ENCODE peak calls at places on chromosomes 4 and X, in four cellular contexts. R, A, P and T are unnamed samples.

GRCh38 chr4:9832640-9833039 is 51.2 kb downstream of the DRD5 start:
- DNase-seq in R (no peak), A (no peak), P (no peak), T (no peak)

GRCh38 chr4:173748353-173748752 is 218.3 kb upstream of the HAND2 start:
- DNase-seq in R (no peak), A (peak; percentile 56), P (no peak), T (no peak)

GRCh38 chr4:174273960-174274359 is 9.5 kb downstream of the FBXO8 start:
- DNase-seq in R (no peak), A (no peak), P (no peak), T (no peak)

GRCh38 chr4:10096201-10096975 is 20.2 kb downstream of the WDR1 start:
- DNase-seq in R (peak; percentile 46), A (peak; percentile 96), P (peak; percentile 63), T (no peak)

GRCh38 chr4:67539830-67540229 is 5.5 kb downstream of the CENPC start:
- DNase-seq in R (no peak), A (no peak), P (no peak), T (no peak)

GRCh38 chrX:69503228-69503834 is 795 bp upstream of the NALF2 start:
- DNase-seq in R (no peak), A (peak; percentile 12), P (no peak), T (no peak)

GRCh38 chr4:54233697-54234496 is 4.8 kb downstream of the PDGFRA start:
- DNase-seq in R (peak; percentile 29), A (peak; percentile 90), P (peak; percentile 81), T (peak; percentile 89)

GRCh38 chrX:7927259-7928167 is at the start of gene PNPLA4:
- DNase-seq in R (peak; percentile 59), A (peak; percentile 79), P (peak; percentile 93), T (peak; percentile 92)

GRCh38 chr4:106340774-106341173 is 24.4 kb downstream of the AIMP1 start:
- DNase-seq in R (no peak), A (no peak), P (no peak), T (no peak)

GRCh38 chr4:15765910-15766703 is 12.0 kb upstream of the CD38 start:
- DNase-seq in R (peak; percentile 22), A (no peak), P (no peak), T (no peak)

GRCh38 chr4:15779789-15780188 is 1.7 kb downstream of the CD38 start:
- DNase-seq in R (no peak), A (no peak), P (no peak), T (no peak)

GRCh38 chrX:95893632-95894031 is 791.0 kb upstream of the DIAPH2 start:
- DNase-seq in R (no peak), A (peak; percentile 98), P (no peak), T (no peak)

GRCh38 chr4:77625485-77625884 is 19.9 kb downstream of the CXCL13 start:
- DNase-seq in R (no peak), A (no peak), P (no peak), T (no peak)

GRCh38 chr4:182662551-182662950 is 254.6 kb downstream of the DCTD start:
- DNase-seq in R (no peak), A (no peak), P (no peak), T (no peak)

GRCh38 chr4:140851032-140851636 is 94.9 kb upstream of the TBC1D9 start:
- DNase-seq in R (no peak), A (peak; percentile 81), P (peak; percentile 28), T (peak; percentile 78)

GRCh38 chr4:73127839-73128448 is 58.4 kb upstream of the COX18 start:
- DNase-seq in R (no peak), A (peak; percentile 18), P (no peak), T (peak; percentile 58)

DNA sequence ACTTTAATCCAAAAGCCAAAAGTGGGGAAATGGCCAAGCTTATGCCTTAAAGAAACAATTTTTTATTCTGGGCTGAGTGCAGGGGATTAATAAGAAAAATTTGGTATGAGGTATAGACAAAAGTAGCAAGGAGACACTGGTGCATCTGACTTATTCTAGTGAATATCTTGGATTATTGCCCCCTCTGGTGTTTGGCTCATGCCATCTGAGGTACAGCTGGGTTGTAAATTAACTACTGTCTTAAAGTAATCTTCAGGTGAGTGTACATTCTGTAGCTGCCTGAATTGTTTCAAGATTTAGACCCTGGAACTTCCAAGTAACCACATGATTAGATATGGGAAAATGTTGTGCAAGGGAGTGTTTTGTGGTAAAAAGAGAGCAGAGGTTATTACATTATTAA is 988.7 kb downstream of the FAM133A start:
- DNase-seq in R (no peak), A (no peak), P (no peak), T (no peak)
- TF ChIP-seq CTCF in R (no peak), A (no peak), P (no peak), T (peak; percentile 63)

GRCh38 chr4:26995316-26995715 is 134.7 kb downstream of the STIM2 start:
- DNase-seq in R (no peak), A (no peak), P (no peak), T (no peak)

GRCh38 chr4:26991057-26991456 is 130.4 kb downstream of the STIM2 start:
- DNase-seq in R (no peak), A (no peak), P (no peak), T (no peak)

GRCh38 chr4:26993967-26994366 is 133.3 kb downstream of the STIM2 start:
- DNase-seq in R (no peak), A (no peak), P (no peak), T (no peak)

GRCh38 chr4:26992657-26993361 is 132.2 kb downstream of the STIM2 start:
- DNase-seq in R (no peak), A (peak; percentile 65), P (no peak), T (no peak)

GRCh38 chr4:26993541-26993940 is 132.9 kb downstream of the STIM2 start:
- DNase-seq in R (no peak), A (peak; percentile 63), P (no peak), T (no peak)
- H3K4me1 ChIP-seq in R (peaks cover 43% of the 10 kb centered on the region), A (peaks cover 6% of the 10 kb centered on the region), P (peaks cover 12% of the 10 kb centered on the region), T (no peaks in the 10 kb centered on the region)

DNA sequence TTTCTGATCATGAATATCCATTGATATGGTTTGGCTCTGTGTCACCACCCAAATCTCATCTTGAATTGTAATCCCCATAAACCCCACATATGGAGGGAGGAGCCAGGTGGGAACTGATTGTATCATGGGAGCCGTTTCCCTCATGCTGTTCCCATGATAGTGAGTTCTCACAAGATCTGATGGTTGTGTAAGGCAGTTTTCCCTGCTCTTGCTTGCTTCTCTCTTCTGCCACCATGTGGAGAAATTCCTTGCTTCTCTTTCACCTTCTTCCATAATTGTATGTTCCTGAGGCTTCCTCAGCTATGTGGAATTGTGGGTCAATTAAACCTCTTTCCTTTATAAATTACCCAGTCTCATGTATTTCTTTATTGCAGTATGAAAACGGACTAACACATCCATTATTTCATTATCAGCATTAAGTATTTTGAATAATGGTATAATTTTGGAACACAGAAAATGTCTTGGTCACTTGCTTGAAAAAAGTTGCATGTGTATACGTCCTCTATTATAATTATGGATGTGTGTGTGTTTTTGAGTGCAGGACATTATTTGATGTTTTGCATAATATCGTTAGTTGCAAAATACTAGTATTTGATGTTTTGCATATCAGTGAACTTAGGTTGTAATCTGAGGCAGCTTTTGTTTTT is 334.6 kb downstream of the PCDH10 start:
- DNase-seq in R (no peak), A (peak; percentile 60), P (no peak), T (peak; percentile 51)
- TF ChIP-seq CTCF in R (no peak), A (no peak), P (no peak), T (peak; percentile 82)

GRCh38 chr4:99815597-99816011 is 1.0 kb upstream of the DAPP1 start:
- DNase-seq in R (no peak), A (no peak), P (peak; percentile 77), T (no peak)
- H3K4me1 ChIP-seq in R (peaks cover 29% of the 10 kb centered on the region), A (no peaks in the 10 kb centered on the region), P (peaks cover 5% of the 10 kb centered on the region), T (no peaks in the 10 kb centered on the region)